ENCODE peak calls at places on chromosomes 1 and 21, in eight cellular contexts. One of them, this sample, is unnamed.

GRCh38 chr1:162497723-162498441 is at the start of gene UHMK1:
- DNase-seq in ovary: peak; percentile 87
- DNase-seq in HEK293T: peak; percentile 97
- DNase-seq in myocyte: peak; percentile 95
- DNase-seq in CD4-positive, alpha-beta T cell: peak; percentile 81
- DNase-seq in WTC11: peak; percentile 81
- DNase-seq in thyroid gland: peak; percentile 92
- DNase-seq in GDM1: peak; percentile 80
- DNase-seq in this sample: peak; percentile 95

GRCh38 chr1:196558424-196558823 is 49.8 kb downstream of the KCNT2 start:
- DNase-seq in GDM1: no peak
- DNase-seq in WTC11: no peak
- DNase-seq in ovary: no peak
- DNase-seq in myocyte: peak; percentile 68
- DNase-seq in thyroid gland: no peak
- DNase-seq in CD4-positive, alpha-beta T cell: no peak
- DNase-seq in HEK293T: no peak
- DNase-seq in this sample: no peak

GRCh38 chr1:40697436-40697835 is 5.9 kb downstream of the NFYC start:
- DNase-seq in myocyte: no peak
- DNase-seq in HEK293T: no peak
- DNase-seq in ovary: no peak
- DNase-seq in GDM1: no peak
- DNase-seq in WTC11: no peak
- DNase-seq in thyroid gland: no peak
- DNase-seq in CD4-positive, alpha-beta T cell: no peak
- DNase-seq in this sample: no peak

GRCh38 chr21:17726047-17726446 is 93.1 kb downstream of the C21orf91 start:
- DNase-seq in HEK293T: peak; percentile 31
- DNase-seq in ovary: no peak
- DNase-seq in CD4-positive, alpha-beta T cell: no peak
- DNase-seq in WTC11: no peak
- DNase-seq in GDM1: no peak
- DNase-seq in myocyte: no peak
- DNase-seq in thyroid gland: no peak
- DNase-seq in this sample: no peak

GRCh38 chr1:31809698-31810097 is 6.1 kb downstream of the SPOCD1 start:
- DNase-seq in HEK293T: no peak
- DNase-seq in myocyte: no peak
- DNase-seq in WTC11: no peak
- DNase-seq in CD4-positive, alpha-beta T cell: no peak
- DNase-seq in ovary: no peak
- DNase-seq in GDM1: no peak
- DNase-seq in thyroid gland: no peak
- DNase-seq in this sample: no peak

GRCh38 chr1:9119745-9120144 is 9.2 kb downstream of the GPR157 start:
- DNase-seq in CD4-positive, alpha-beta T cell: no peak
- DNase-seq in ovary: no peak
- DNase-seq in WTC11: no peak
- DNase-seq in myocyte: peak; percentile 67
- DNase-seq in thyroid gland: peak; percentile 87
- DNase-seq in HEK293T: no peak
- DNase-seq in GDM1: no peak
- DNase-seq in this sample: no peak

GRCh38 chr21:43775795-43776430 is at the start of gene CSTB:
- DNase-seq in CD4-positive, alpha-beta T cell: peak; percentile 79
- DNase-seq in HEK293T: peak; percentile 86
- DNase-seq in myocyte: peak; percentile 78
- DNase-seq in thyroid gland: peak; percentile 84
- DNase-seq in WTC11: peak; percentile 83
- DNase-seq in GDM1: peak; percentile 65
- DNase-seq in ovary: peak; percentile 84
- DNase-seq in this sample: peak; percentile 61

GRCh38 chr21:37982496-37983318 is 66.5 kb upstream of the KCNJ6 start:
- DNase-seq in thyroid gland: no peak
- DNase-seq in CD4-positive, alpha-beta T cell: no peak
- DNase-seq in HEK293T: no peak
- DNase-seq in myocyte: no peak
- DNase-seq in WTC11: no peak
- DNase-seq in GDM1: no peak
- DNase-seq in ovary: no peak
- DNase-seq in this sample: no peak

GRCh38 chr21:36350282-36350910 is 30.4 kb downstream of the MORC3 start:
- DNase-seq in WTC11: no peak
- DNase-seq in CD4-positive, alpha-beta T cell: no peak
- DNase-seq in thyroid gland: no peak
- DNase-seq in myocyte: peak; percentile 29
- DNase-seq in GDM1: no peak
- DNase-seq in ovary: no peak
- DNase-seq in HEK293T: no peak
- DNase-seq in this sample: no peak

GRCh38 chr1:87956072-87956471 is 627.4 kb downstream of the LMO4 start:
- DNase-seq in WTC11: no peak
- DNase-seq in thyroid gland: no peak
- DNase-seq in CD4-positive, alpha-beta T cell: no peak
- DNase-seq in myocyte: peak; percentile 83
- DNase-seq in HEK293T: no peak
- DNase-seq in ovary: no peak
- DNase-seq in GDM1: no peak
- DNase-seq in this sample: peak; percentile 15